ENCODE peak calls at places on chromosomes 11 and 22, in six cellular contexts. One of them, this sample, is unnamed.

GRCh38 chr22:32697331-32697995 is 104.0 kb upstream of the TIMP3 start:
- DNase-seq in WERI-Rb-1: no peak
- DNase-seq in lower lobe of right lung: no peak
- DNase-seq in nephron progenitor cell: no peak
- DNase-seq in cardiac muscle cell: peak; percentile 24
- DNase-seq in prostate gland: no peak
- DNase-seq in this sample: no peak

GRCh38 chr11:72676874-72677341 is 2.7 kb upstream of the PDE2A start:
- DNase-seq in lower lobe of right lung: peak; percentile 77
- DNase-seq in WERI-Rb-1: no peak
- DNase-seq in prostate gland: peak; percentile 36
- DNase-seq in cardiac muscle cell: peak; percentile 60
- DNase-seq in nephron progenitor cell: peak; percentile 98
- DNase-seq in this sample: no peak

GRCh38 chr11:132883241-132883640 is 649.1 kb downstream of the OPCML start:
- DNase-seq in cardiac muscle cell: no peak
- DNase-seq in WERI-Rb-1: no peak
- DNase-seq in lower lobe of right lung: no peak
- DNase-seq in prostate gland: no peak
- DNase-seq in nephron progenitor cell: no peak
- DNase-seq in this sample: no peak

GRCh38 chr11:121048464-121049233 is 24.7 kb downstream of the TBCEL start:
- DNase-seq in nephron progenitor cell: no peak
- DNase-seq in WERI-Rb-1: no peak
- DNase-seq in cardiac muscle cell: no peak
- DNase-seq in lower lobe of right lung: no peak
- DNase-seq in prostate gland: no peak
- DNase-seq in this sample: no peak

GRCh38 chr11:12053606-12054361 is 45.4 kb upstream of the DKK3 start:
- DNase-seq in lower lobe of right lung: no peak
- DNase-seq in cardiac muscle cell: peak; percentile 81
- DNase-seq in prostate gland: no peak
- DNase-seq in nephron progenitor cell: no peak
- DNase-seq in WERI-Rb-1: no peak
- DNase-seq in this sample: peak; percentile 39

GRCh38 chr11:59801981-59802638 is 8.5 kb downstream of the MRPL16 start:
- DNase-seq in WERI-Rb-1: peak; percentile 54
- DNase-seq in prostate gland: no peak
- DNase-seq in nephron progenitor cell: no peak
- DNase-seq in lower lobe of right lung: no peak
- DNase-seq in cardiac muscle cell: peak; percentile 61
- DNase-seq in this sample: no peak

GRCh38 chr11:116182356-116182966 is 590.3 kb downstream of the BUD13 start:
- DNase-seq in cardiac muscle cell: no peak
- DNase-seq in lower lobe of right lung: no peak
- DNase-seq in prostate gland: no peak
- DNase-seq in nephron progenitor cell: no peak
- DNase-seq in WERI-Rb-1: no peak
- DNase-seq in this sample: no peak

GRCh38 chr11:2202900-2203439 is 31.4 kb upstream of the TH start:
- DNase-seq in WERI-Rb-1: no peak
- DNase-seq in cardiac muscle cell: no peak
- DNase-seq in nephron progenitor cell: no peak
- DNase-seq in prostate gland: no peak
- DNase-seq in lower lobe of right lung: no peak
- DNase-seq in this sample: no peak

GRCh38 chr22:18044548-18045271 is 20.3 kb upstream of the MICAL3 start:
- DNase-seq in nephron progenitor cell: no peak
- DNase-seq in WERI-Rb-1: no peak
- DNase-seq in prostate gland: no peak
- DNase-seq in lower lobe of right lung: no peak
- DNase-seq in cardiac muscle cell: peak; percentile 35
- DNase-seq in this sample: no peak

GRCh38 chr11:1782026-1782696 is 18.4 kb upstream of the CTSD start:
- DNase-seq in lower lobe of right lung: peak; percentile 77
- DNase-seq in nephron progenitor cell: no peak
- DNase-seq in prostate gland: no peak
- DNase-seq in cardiac muscle cell: no peak
- DNase-seq in WERI-Rb-1: no peak
- DNase-seq in this sample: no peak

GRCh38 chr11:78830277-78830676 is 255.6 kb upstream of the NARS2 start:
- DNase-seq in prostate gland: no peak
- DNase-seq in lower lobe of right lung: no peak
- DNase-seq in nephron progenitor cell: peak; percentile 15
- DNase-seq in WERI-Rb-1: no peak
- DNase-seq in cardiac muscle cell: no peak
- DNase-seq in this sample: no peak

GRCh38 chr11:19355601-19356000 is 114.9 kb upstream of the E2F8 start:
- DNase-seq in lower lobe of right lung: no peak
- DNase-seq in nephron progenitor cell: no peak
- DNase-seq in WERI-Rb-1: no peak
- DNase-seq in prostate gland: no peak
- DNase-seq in cardiac muscle cell: no peak
- DNase-seq in this sample: no peak

GRCh38 chr22:20031732-20032406 is 11.0 kb downstream of the TANGO2 start:
- DNase-seq in cardiac muscle cell: no peak
- DNase-seq in lower lobe of right lung: no peak
- DNase-seq in nephron progenitor cell: no peak
- DNase-seq in prostate gland: no peak
- DNase-seq in WERI-Rb-1: no peak
- DNase-seq in this sample: no peak

GRCh38 chr22:46229701-46230100 is 20.4 kb downstream of the CDPF1 start:
- DNase-seq in WERI-Rb-1: no peak
- DNase-seq in lower lobe of right lung: no peak
- DNase-seq in cardiac muscle cell: peak; percentile 58
- DNase-seq in prostate gland: no peak
- DNase-seq in nephron progenitor cell: no peak
- DNase-seq in this sample: no peak

GRCh38 chr11:36777302-36777701 is 179.3 kb upstream of the RAG2 start:
- DNase-seq in WERI-Rb-1: peak; percentile 13
- DNase-seq in lower lobe of right lung: no peak
- DNase-seq in cardiac muscle cell: no peak
- DNase-seq in prostate gland: no peak
- DNase-seq in nephron progenitor cell: no peak
- DNase-seq in this sample: no peak

GRCh38 chr11:17459211-17459610 is 17.4 kb downstream of the ABCC8 start:
- DNase-seq in prostate gland: no peak
- DNase-seq in lower lobe of right lung: no peak
- DNase-seq in WERI-Rb-1: no peak
- DNase-seq in nephron progenitor cell: no peak
- DNase-seq in cardiac muscle cell: no peak
- DNase-seq in this sample: no peak

GRCh38 chr11:36352919-36353318 is 56.8 kb downstream of the PRR5L start:
- DNase-seq in WERI-Rb-1: no peak
- DNase-seq in prostate gland: no peak
- DNase-seq in lower lobe of right lung: no peak
- DNase-seq in cardiac muscle cell: no peak
- DNase-seq in nephron progenitor cell: no peak
- DNase-seq in this sample: no peak

GRCh38 chr22:29799217-29799680 is 32.1 kb downstream of the UQCR10 start:
- DNase-seq in prostate gland: peak; percentile 96
- DNase-seq in nephron progenitor cell: no peak
- DNase-seq in cardiac muscle cell: peak; percentile 97
- DNase-seq in WERI-Rb-1: no peak
- DNase-seq in lower lobe of right lung: peak; percentile 95
- DNase-seq in this sample: peak; percentile 94

GRCh38 chr11:112401036-112401769 is 140.5 kb upstream of the PLET1 start:
- DNase-seq in nephron progenitor cell: no peak
- DNase-seq in cardiac muscle cell: no peak
- DNase-seq in WERI-Rb-1: no peak
- DNase-seq in prostate gland: no peak
- DNase-seq in lower lobe of right lung: no peak
- DNase-seq in this sample: no peak

GRCh38 chr11:33721291-33721840 is 14.9 kb downstream of the CD59 start:
- DNase-seq in prostate gland: no peak
- DNase-seq in WERI-Rb-1: peak; percentile 37
- DNase-seq in lower lobe of right lung: no peak
- DNase-seq in nephron progenitor cell: no peak
- DNase-seq in cardiac muscle cell: peak; percentile 43
- DNase-seq in this sample: no peak

GRCh38 chr11:112173152-112173551 is 2.2 kb upstream of the BCO2 start:
- DNase-seq in nephron progenitor cell: no peak
- DNase-seq in cardiac muscle cell: peak; percentile 18
- DNase-seq in prostate gland: no peak
- DNase-seq in WERI-Rb-1: no peak
- DNase-seq in lower lobe of right lung: peak; percentile 59
- DNase-seq in this sample: no peak

GRCh38 chr11:68266936-68267880 is 4.6 kb downstream of the C11orf24 start:
- DNase-seq in cardiac muscle cell: peak; percentile 26
- DNase-seq in nephron progenitor cell: no peak
- DNase-seq in lower lobe of right lung: no peak
- DNase-seq in WERI-Rb-1: no peak
- DNase-seq in prostate gland: no peak
- DNase-seq in this sample: no peak

DNA sequence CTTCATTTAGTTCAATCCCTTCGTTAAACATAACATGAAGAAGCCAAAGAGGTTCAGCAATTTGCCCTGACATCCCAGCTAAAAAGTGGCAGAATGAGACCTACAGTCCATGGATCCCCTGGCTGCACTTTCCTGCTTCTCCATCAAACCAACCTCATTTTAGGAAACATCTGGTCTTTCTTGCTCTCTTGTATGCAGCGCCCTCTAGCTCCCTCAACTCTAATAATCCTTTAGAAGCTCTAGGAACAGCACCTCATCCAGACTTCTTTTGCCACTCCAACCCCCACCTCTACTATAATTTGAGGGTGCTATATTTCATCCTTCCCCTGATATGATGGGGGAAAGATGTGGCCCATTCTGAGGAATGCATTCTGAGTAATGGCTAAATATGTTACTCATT is 7.4 kb downstream of the CNTF start:
- DNase-seq in WERI-Rb-1: no peak
- DNase-seq in lower lobe of right lung: no peak
- DNase-seq in nephron progenitor cell: no peak
- DNase-seq in prostate gland: no peak
- DNase-seq in cardiac muscle cell: peak; percentile 79
- DNase-seq in this sample: peak; percentile 39
- TF ChIP-seq CTCF in WERI-Rb-1: peak; percentile 58
- TF ChIP-seq CTCF in lower lobe of right lung: peak; percentile 43
- TF ChIP-seq CTCF in nephron progenitor cell: peak; percentile 37
- TF ChIP-seq CTCF in prostate gland: peak; percentile 26
- TF ChIP-seq CTCF in cardiac muscle cell: peak; percentile 75
- TF ChIP-seq CTCF in this sample: peak; percentile 77

GRCh38 chr11:8059030-8059429 is 22.0 kb upstream of the TUB start:
- DNase-seq in cardiac muscle cell: no peak
- DNase-seq in WERI-Rb-1: no peak
- DNase-seq in nephron progenitor cell: no peak
- DNase-seq in lower lobe of right lung: no peak
- DNase-seq in prostate gland: no peak
- DNase-seq in this sample: no peak

GRCh38 chr11:8060146-8060719 is 20.8 kb upstream of the TUB start:
- DNase-seq in lower lobe of right lung: no peak
- DNase-seq in cardiac muscle cell: no peak
- DNase-seq in WERI-Rb-1: no peak
- DNase-seq in nephron progenitor cell: no peak
- DNase-seq in prostate gland: no peak
- DNase-seq in this sample: no peak

GRCh38 chr11:8058216-8058615 is 22.8 kb upstream of the TUB start:
- DNase-seq in cardiac muscle cell: no peak
- DNase-seq in WERI-Rb-1: no peak
- DNase-seq in nephron progenitor cell: no peak
- DNase-seq in lower lobe of right lung: no peak
- DNase-seq in prostate gland: no peak
- DNase-seq in this sample: no peak

GRCh38 chr11:8060801-8061554 is 20.0 kb upstream of the TUB start:
- DNase-seq in prostate gland: no peak
- DNase-seq in WERI-Rb-1: no peak
- DNase-seq in nephron progenitor cell: no peak
- DNase-seq in lower lobe of right lung: no peak
- DNase-seq in cardiac muscle cell: peak; percentile 59
- DNase-seq in this sample: no peak

GRCh38 chr11:8059571-8060011 is 21.4 kb upstream of the TUB start:
- DNase-seq in lower lobe of right lung: no peak
- DNase-seq in nephron progenitor cell: no peak
- DNase-seq in WERI-Rb-1: no peak
- DNase-seq in cardiac muscle cell: no peak
- DNase-seq in prostate gland: no peak
- DNase-seq in this sample: no peak
- TF ChIP-seq CTCF in lower lobe of right lung: no peak
- TF ChIP-seq CTCF in nephron progenitor cell: no peak
- TF ChIP-seq CTCF in WERI-Rb-1: no peak
- TF ChIP-seq CTCF in cardiac muscle cell: no peak
- TF ChIP-seq CTCF in prostate gland: no peak
- TF ChIP-seq CTCF in this sample: no peak

DNA sequence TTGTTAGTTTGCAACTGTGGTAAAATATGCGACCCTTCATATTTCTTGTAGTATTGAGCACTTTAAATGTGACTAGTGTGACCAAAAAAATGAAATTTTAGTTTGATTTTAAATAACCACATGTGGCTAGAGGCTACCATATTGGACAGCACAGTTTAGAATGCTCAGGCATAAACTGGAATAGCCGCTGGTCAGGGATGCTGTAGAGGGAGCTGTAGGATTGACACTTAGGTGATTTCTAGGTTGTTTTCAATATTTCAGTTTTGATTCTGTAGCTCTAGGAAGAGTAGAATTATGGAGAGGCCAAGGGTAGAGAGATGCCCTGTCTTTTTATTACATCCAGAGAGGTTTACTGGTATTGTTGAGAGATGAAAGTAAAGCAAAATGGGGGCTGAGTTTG is 10.8 kb upstream of the VSIG10L2 start:
- DNase-seq in lower lobe of right lung: no peak
- DNase-seq in prostate gland: no peak
- DNase-seq in nephron progenitor cell: no peak
- DNase-seq in WERI-Rb-1: no peak
- DNase-seq in cardiac muscle cell: no peak
- DNase-seq in this sample: no peak
- TF ChIP-seq CTCF in lower lobe of right lung: no peak
- TF ChIP-seq CTCF in prostate gland: no peak
- TF ChIP-seq CTCF in nephron progenitor cell: no peak
- TF ChIP-seq CTCF in WERI-Rb-1: peak; percentile 2
- TF ChIP-seq CTCF in cardiac muscle cell: no peak
- TF ChIP-seq CTCF in this sample: peak; percentile 1

GRCh38 chr11:93694109-93694508 is 32.6 kb downstream of the CEP295 start:
- DNase-seq in cardiac muscle cell: peak; percentile 21
- DNase-seq in prostate gland: no peak
- DNase-seq in lower lobe of right lung: no peak
- DNase-seq in nephron progenitor cell: no peak
- DNase-seq in WERI-Rb-1: no peak
- DNase-seq in this sample: no peak
- TF ChIP-seq CTCF in cardiac muscle cell: no peak
- TF ChIP-seq CTCF in prostate gland: no peak
- TF ChIP-seq CTCF in lower lobe of right lung: no peak
- TF ChIP-seq CTCF in nephron progenitor cell: no peak
- TF ChIP-seq CTCF in WERI-Rb-1: no peak
- TF ChIP-seq CTCF in this sample: no peak

GRCh38 chr11:62122076-62122475 is 1.7 kb upstream of the INCENP start:
- DNase-seq in cardiac muscle cell: no peak
- DNase-seq in nephron progenitor cell: no peak
- DNase-seq in lower lobe of right lung: no peak
- DNase-seq in prostate gland: no peak
- DNase-seq in WERI-Rb-1: no peak
- DNase-seq in this sample: no peak
- TF ChIP-seq CTCF in cardiac muscle cell: peak; percentile 14
- TF ChIP-seq CTCF in nephron progenitor cell: no peak
- TF ChIP-seq CTCF in lower lobe of right lung: no peak
- TF ChIP-seq CTCF in prostate gland: no peak
- TF ChIP-seq CTCF in WERI-Rb-1: peak; percentile 56
- TF ChIP-seq CTCF in this sample: peak; percentile 1

This sample was measured in AG09319.